ENCODE peak calls at places on chromosomes 11 and 22, in four cellular contexts. P is dorsolateral prefrontal cortex, D is A673, Z is sigmoid colon. Y is an unnamed sample.

GRCh38 chr11:121352301-121352891 is 59.8 kb downstream of the SC5D start:
- DNase-seq in P (peak; percentile 82), D (no peak), Z (no peak), Y (no peak)

GRCh38 chr11:46216040-46216764 is 61.3 kb upstream of the CREB3L1 start:
- DNase-seq in P (no peak), D (no peak), Z (no peak), Y (no peak)

GRCh38 chr11:94773842-94774241 is 5.7 kb downstream of the AMOTL1 start:
- DNase-seq in P (no peak), D (no peak), Z (no peak), Y (no peak)

GRCh38 chr11:69213964-69214363 is 58.2 kb downstream of the SMIM38 start:
- DNase-seq in P (no peak), D (no peak), Z (peak; percentile 15), Y (no peak)

GRCh38 chr11:128522943-128523518 is 64.3 kb downstream of the ETS1 start:
- DNase-seq in P (no peak), D (no peak), Z (no peak), Y (no peak)

GRCh38 chr22:29768052-29768680 is 997 bp downstream of the UQCR10 start:
- DNase-seq in P (no peak), D (no peak), Z (no peak), Y (no peak)

GRCh38 chr11:73308003-73308962 is at the start of gene ARHGEF17:
- DNase-seq in P (no peak), D (peak; percentile 94), Z (peak; percentile 90), Y (peak; percentile 79)

GRCh38 chr11:120067361-120068113 is 70.4 kb downstream of the TRIM29 start:
- DNase-seq in P (no peak), D (no peak), Z (no peak), Y (no peak)

GRCh38 chr22:38841211-38841610 is 2.6 kb downstream of the NPTXR start:
- DNase-seq in P (no peak), D (no peak), Z (no peak), Y (no peak)

GRCh38 chr11:102722804-102723203 is 1.9 kb downstream of the MMP8 start:
- DNase-seq in P (no peak), D (no peak), Z (no peak), Y (no peak)
- H3K27ac ChIP-seq in P (no peak overlapping the region), D (no peak overlapping the region), Z (no peak overlapping the region), Y (no peak overlapping the region)

DNA sequence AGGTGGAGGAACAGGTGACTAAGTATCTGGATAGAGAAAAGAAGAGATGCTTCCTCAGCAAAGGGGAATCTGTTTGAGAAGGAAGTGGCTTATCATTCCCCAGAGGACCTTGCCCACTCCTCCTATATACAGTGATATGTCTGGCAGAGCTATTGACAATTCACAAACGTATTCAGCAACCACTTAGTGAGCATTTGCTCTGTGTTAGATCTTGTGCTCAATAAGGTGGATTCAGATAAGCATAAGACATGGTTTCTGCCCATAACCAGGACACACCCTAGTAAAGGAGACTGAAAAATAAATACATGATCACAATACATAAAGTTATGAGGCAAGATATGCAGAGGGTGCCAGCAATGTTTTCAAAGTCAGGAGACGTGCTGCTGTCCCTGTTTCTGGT is 1.4 kb downstream of the TMEM9B start:
- DNase-seq in P (no peak), D (no peak), Z (no peak), Y (no peak)
- H3K27ac ChIP-seq in P (no peak overlapping the region), D (no peak overlapping the region), Z (peak overlapping the region; percentile 92), Y (no peak overlapping the region)

GRCh38 chr22:27874185-27874584 is 44.9 kb downstream of the PITPNB start:
- DNase-seq in P (no peak), D (no peak), Z (peak; percentile 65), Y (no peak)
- H3K27ac ChIP-seq in P (peak overlapping the region; percentile 30), D (no peak overlapping the region), Z (peak overlapping the region; percentile 87), Y (no peak overlapping the region)

DNA sequence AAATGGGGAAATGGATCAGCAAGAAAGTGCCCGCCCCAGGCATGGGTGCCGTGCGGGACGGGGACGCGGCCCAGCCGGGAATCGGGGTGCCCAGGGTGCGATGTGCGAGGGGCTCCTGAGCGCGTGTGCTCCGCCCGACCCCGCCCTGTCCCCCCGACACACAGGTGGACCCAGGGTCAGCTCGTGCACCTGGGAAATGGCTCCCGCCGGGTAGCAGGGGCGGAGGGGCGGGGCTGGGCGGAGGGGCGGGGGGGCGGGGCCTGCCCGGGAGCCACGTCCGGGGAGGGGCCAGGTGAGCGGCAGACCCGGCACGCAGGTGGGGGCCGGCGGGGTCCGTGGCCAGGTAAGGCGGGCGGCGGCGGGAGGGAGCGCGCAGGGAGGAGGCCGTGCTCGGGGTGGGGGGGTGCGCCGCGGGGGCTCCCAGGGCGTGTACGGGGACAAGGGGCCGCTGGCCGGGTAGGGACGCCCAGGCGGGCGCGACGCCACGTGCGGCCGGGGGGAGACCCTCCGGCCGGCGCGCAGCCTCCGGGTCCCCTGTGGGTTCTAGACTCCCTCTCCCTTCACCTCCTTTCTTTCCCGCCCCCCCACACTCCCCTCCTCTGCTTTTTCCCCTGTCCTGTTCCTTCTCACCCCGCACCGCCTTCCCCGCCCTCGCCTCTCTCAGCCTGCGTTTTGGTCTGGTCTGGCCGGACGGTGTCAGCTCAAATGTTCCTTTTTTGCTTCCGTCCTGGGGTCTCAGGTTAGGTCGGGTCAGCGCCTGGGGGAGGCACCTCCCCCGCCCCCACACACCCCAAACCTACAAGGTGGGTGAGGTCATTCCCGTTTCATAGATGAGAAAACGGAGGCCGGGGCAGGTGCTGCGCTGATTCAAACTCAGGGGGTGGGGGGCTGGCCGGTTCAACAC is at the start of gene ARHGAP8:
- DNase-seq in P (no peak), D (no peak), Z (no peak), Y (peak; percentile 75)
- H3K27ac ChIP-seq in P (no peak within 1 kb of the TSS), D (no peak within 1 kb of the TSS), Z (no peak within 1 kb of the TSS), Y (peak within 1 kb of the TSS; percentile 56)

DNA sequence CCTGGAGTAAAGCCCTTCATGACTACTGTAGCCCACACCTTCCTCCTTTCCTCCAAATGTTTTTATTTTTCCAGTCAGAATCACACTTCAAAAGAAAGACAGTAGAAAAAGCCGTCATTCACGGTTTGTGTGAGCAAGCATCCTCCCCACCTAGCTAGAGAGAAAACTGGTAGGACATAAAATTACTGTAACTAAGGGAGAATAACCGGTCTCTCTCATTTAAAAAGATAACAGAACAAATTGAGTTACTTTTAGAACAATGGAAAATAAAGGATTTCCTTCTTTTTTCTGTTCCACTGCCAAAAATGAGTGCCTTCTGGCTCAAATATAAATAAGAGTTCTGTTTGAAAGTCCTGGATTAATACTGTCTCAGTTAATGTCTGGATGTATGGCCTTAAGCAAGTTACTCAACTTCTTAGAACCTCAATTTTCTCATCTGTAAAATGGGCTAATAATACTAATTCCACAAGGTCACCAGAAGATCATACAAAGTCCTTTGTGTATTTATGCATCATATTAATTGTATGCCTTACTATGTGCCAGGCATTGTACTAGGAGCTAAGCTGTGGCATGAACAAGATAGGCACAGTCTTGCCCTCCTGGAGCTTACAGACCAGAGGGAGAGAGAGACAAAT is 84.7 kb downstream of the ME3 start:
- DNase-seq in P (no peak), D (no peak), Z (no peak), Y (no peak)
- H3K27ac ChIP-seq in P (no peak overlapping the region), D (no peak overlapping the region), Z (peak overlapping the region; percentile 58), Y (no peak overlapping the region)

GRCh38 chr11:108819957-108820356 is 155.1 kb downstream of the DDX10 start:
- DNase-seq in P (no peak), D (no peak), Z (no peak), Y (no peak)
- H3K27ac ChIP-seq in P (no peak overlapping the region), D (no peak overlapping the region), Z (no peak overlapping the region), Y (no peak overlapping the region)

GRCh38 chr11:34631737-34632104 is 10.8 kb downstream of the EHF start:
- DNase-seq in P (no peak), D (no peak), Z (no peak), Y (no peak)

GRCh38 chr11:34633640-34633989 is 12.7 kb downstream of the EHF start:
- DNase-seq in P (no peak), D (no peak), Z (no peak), Y (no peak)

GRCh38 chr11:34630544-34630943 is 9.7 kb downstream of the EHF start:
- DNase-seq in P (no peak), D (no peak), Z (no peak), Y (no peak)

GRCh38 chr11:34631297-34631696 is 10.4 kb downstream of the EHF start:
- DNase-seq in P (no peak), D (no peak), Z (no peak), Y (no peak)

DNA sequence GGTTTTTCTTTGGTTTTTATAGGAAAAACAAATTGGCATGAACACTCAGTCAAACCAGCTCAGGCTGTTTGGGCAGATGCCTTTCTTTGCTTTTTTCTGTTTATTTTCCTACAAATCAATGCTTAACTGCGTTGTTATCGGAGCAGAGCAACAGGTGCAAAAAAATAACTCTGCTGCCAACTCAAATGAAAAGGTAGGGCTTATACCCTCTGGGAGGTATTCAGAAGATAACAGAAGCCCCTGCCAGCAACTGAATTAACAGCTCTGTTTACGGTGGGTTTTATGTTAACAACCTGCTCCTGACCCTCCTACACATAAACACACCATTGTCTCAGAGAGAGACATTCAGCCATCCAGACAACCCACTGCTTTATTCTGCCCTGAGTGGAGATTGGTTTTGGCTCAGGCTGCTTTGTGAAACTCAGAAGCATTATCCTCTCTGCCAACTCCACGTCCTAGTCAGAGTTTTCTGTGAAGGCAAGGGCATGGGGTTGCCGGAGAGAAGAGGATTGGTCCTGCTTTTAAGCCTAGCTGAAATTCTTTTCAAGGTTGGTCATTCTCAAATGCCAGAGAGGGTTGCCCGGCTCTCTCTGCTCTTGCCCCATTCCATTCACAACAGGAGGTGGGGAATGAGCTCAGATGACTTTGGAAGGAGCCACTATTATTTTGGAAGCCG is 11.3 kb downstream of the EHF start:
- DNase-seq in P (peak; percentile 61), D (no peak), Z (no peak), Y (no peak)
- H3K27ac ChIP-seq in P (peak overlapping the region; percentile 34), D (no peak overlapping the region), Z (no peak overlapping the region), Y (peak overlapping the region; percentile 68)

DNA sequence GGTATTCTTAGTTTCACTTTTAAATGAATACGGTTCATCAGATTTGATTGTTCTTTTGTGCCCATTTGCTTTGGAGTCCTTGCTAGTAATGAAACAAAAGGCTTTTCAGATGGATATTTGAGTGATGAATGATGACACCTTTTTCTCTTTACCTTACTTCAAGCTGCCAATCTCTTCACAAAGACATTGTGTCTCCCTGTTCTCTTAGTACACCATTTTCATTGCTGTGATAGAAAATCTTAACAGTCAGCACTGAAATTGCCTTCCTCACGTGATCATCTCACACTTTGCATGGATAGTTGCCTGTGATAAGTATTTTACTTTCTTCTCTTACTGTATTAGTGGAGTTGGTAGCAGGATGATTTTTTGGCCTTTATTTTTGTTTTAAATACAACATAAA is 396.6 kb downstream of the NELL1 start:
- DNase-seq in P (no peak), D (no peak), Z (no peak), Y (no peak)
- H3K27ac ChIP-seq in P (no peak overlapping the region), D (no peak overlapping the region), Z (no peak overlapping the region), Y (no peak overlapping the region)

DNA sequence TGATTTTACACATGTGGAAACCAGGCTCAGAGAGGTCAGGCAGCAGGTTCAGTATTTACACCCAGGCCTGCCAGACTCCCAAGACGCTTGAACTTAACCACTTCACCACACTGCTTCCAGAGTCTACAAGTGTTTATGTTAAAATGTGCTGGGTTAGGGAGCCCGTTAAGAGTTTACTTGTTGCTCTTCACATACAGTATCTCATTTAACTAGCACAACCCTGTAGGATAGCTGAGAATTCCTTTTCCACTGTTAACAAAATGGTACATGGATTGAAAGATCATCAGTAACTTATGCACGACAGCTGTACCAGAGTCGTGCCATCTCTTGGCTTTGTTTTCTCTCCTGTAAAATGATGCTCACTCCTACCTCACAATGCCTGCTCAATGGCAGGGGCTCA is 2.9 kb downstream of the SMCO4 start:
- DNase-seq in P (no peak), D (no peak), Z (no peak), Y (no peak)
- H3K27ac ChIP-seq in P (no peak overlapping the region), D (no peak overlapping the region), Z (no peak overlapping the region), Y (no peak overlapping the region)

GRCh38 chr11:61694971-61695706 is 14.9 kb downstream of the DAGLA start:
- DNase-seq in P (no peak), D (no peak), Z (peak; percentile 92), Y (peak; percentile 75)
- H3K27ac ChIP-seq in P (peak overlapping the region; percentile 70), D (peak overlapping the region; percentile 56), Z (peak overlapping the region; percentile 89), Y (peak overlapping the region; percentile 77)